ENCODE peak calls at places on chromosomes 16 and 17, in seven cellular contexts. D is T-helper 22 cell; B is stimulated activated CD8-positive, alpha-beta memory T cell treated with anti-CD3 and anti-CD28 coated beads, Interleukin-15, amount 100 ng/mL, for 48 hours; I is LoVo; A is adipocyte; Z is T1000; O is mucosa of descending colon. U is an unnamed sample.

GRCh38 chr16:67301080-67301757 is 21.9 kb downstream of the PLEKHG4 start:
- DNase-seq in D (no peak), A (peak), I (no peak), O (no peak), B (no peak), Z (no peak), U (no peak)

GRCh38 chr16:4981473-4981872 is 23.3 kb downstream of the SEC14L5 start:
- DNase-seq in D (no peak), Z (no peak), I (no peak), O (no peak), B (no peak), A (no peak), U (no peak)

GRCh38 chr16:48158296-48158695 is 2.5 kb upstream of the ABCC12 start:
- DNase-seq in I (peak), B (peak), Z (peak), A (peak), O (no peak), D (no peak), U (peak)

GRCh38 chr17:5203908-5204294 is 12.2 kb upstream of the ZNF594 start:
- DNase-seq in B (no peak), Z (no peak), D (no peak), O (no peak), A (peak), I (no peak), U (peak)

GRCh38 chr17:80264048-80264792 is 3.6 kb downstream of the RNF213 start:
- DNase-seq in Z (no peak), B (peak), I (no peak), D (peak), O (peak), A (no peak), U (no peak)

GRCh38 chr16:56657555-56658430 is at the start of gene MT1F:
- DNase-seq in O (peak), A (peak), Z (no peak), B (peak), I (peak), D (peak), U (no peak)

GRCh38 chr17:74746922-74747321 is 1.5 kb upstream of the NHERF1 start:
- DNase-seq in Z (peak), A (no peak), D (no peak), O (peak), I (no peak), B (no peak), U (no peak)

GRCh38 chr17:6684460-6684783 is 28.7 kb downstream of the SLC13A5 start:
- DNase-seq in O (no peak), I (no peak), Z (no peak), D (no peak), A (no peak), B (no peak), U (no peak)

GRCh38 chr17:49217651-49218413 is 7.3 kb downstream of the ABI3 start:
- DNase-seq in I (no peak), D (peak), B (peak), Z (no peak), O (peak), A (no peak), U (no peak)

GRCh38 chr17:11150946-11151345 is 90.1 kb upstream of the SHISA6 start:
- DNase-seq in O (no peak), I (no peak), D (no peak), A (no peak), B (no peak), Z (no peak), U (no peak)

GRCh38 chr17:77372444-77373297 is 231.9 kb downstream of the SEC14L1 start:
- DNase-seq in D (peak), B (peak), Z (peak), A (peak), I (no peak), O (peak), U (no peak)